ENCODE peak calls at places on chromosomes 7 and 10, in four cellular contexts. S is A549, B is WERI-Rb-1, N is thyroid gland. Y is an unnamed sample.

GRCh38 chr7:105877736-105878135 is 1.3 kb upstream of the ATXN7L1 start:
- DNase-seq in S (no peak), B (no peak), N (no peak), Y (no peak)

GRCh38 chr7:143012001-143012400 is 14.9 kb downstream of the OR9A2 start:
- DNase-seq in S (no peak), B (no peak), N (peak; percentile 17), Y (no peak)

GRCh38 chr10:116207180-116207579 is 65.8 kb downstream of the GFRA1 start:
- DNase-seq in S (no peak), B (no peak), N (no peak), Y (no peak)

GRCh38 chr7:158257001-158257400 is 330.6 kb downstream of the PTPRN2 start:
- DNase-seq in S (no peak), B (no peak), N (no peak), Y (no peak)

GRCh38 chr7:99340659-99341058 is 15.0 kb downstream of the ARPC1A start:
- DNase-seq in S (no peak), B (no peak), N (no peak), Y (no peak)

GRCh38 chr7:22333680-22334141 is 23.2 kb downstream of the RAPGEF5 start:
- DNase-seq in S (no peak), B (no peak), N (no peak), Y (no peak)

GRCh38 chr10:122475130-122475529 is 13.8 kb downstream of the HTRA1 start:
- DNase-seq in S (no peak), B (peak; percentile 41), N (peak; percentile 14), Y (no peak)

GRCh38 chr7:74337926-74338325 is 48.7 kb downstream of the CLIP2 start:
- DNase-seq in S (no peak), B (no peak), N (no peak), Y (no peak)

GRCh38 chr10:76559889-76560215 is 1077.8 kb downstream of the KCNMA1 start:
- DNase-seq in S (no peak), B (no peak), N (no peak), Y (no peak)

GRCh38 chr7:30858576-30858975 is 53.1 kb upstream of the AQP1 start:
- DNase-seq in S (no peak), B (no peak), N (no peak), Y (no peak)

GRCh38 chr7:33054261-33054964 is 8.2 kb downstream of the NT5C3A start:
- DNase-seq in S (no peak), B (no peak), N (no peak), Y (no peak)

GRCh38 chr10:125054664-125055273 is 105.6 kb downstream of the CTBP2 start:
- DNase-seq in S (no peak), B (no peak), N (no peak), Y (no peak)

GRCh38 chr7:96244244-96244991 is 77.5 kb downstream of the SLC25A13 start:
- DNase-seq in S (no peak), B (no peak), N (no peak), Y (no peak)

GRCh38 chr10:5616871-5617270 is 49.5 kb downstream of the ASB13 start:
- DNase-seq in S (no peak), B (no peak), N (no peak), Y (no peak)

GRCh38 chr10:113515521-113516045 is 37.3 kb upstream of the HABP2 start:
- DNase-seq in S (no peak), B (no peak), N (no peak), Y (no peak)

GRCh38 chr7:100127866-100128601 is 1.3 kb downstream of the MBLAC1 start:
- DNase-seq in S (no peak), B (peak; percentile 32), N (no peak), Y (no peak)

GRCh38 chr10:11533328-11533781 is 78.1 kb downstream of the USP6NL start:
- DNase-seq in S (peak; percentile 30), B (no peak), N (no peak), Y (no peak)

GRCh38 chr10:6009961-6010360 is 32.6 kb upstream of the IL15RA start:
- DNase-seq in S (no peak), B (no peak), N (no peak), Y (no peak)

GRCh38 chr10:101260764-101261341 is 31.6 kb upstream of the LBX1 start:
- DNase-seq in S (no peak), B (peak; percentile 71), N (no peak), Y (no peak)

GRCh38 chr10:113947138-113948011 is 92.9 kb downstream of the NHLRC2 start:
- DNase-seq in S (peak; percentile 23), B (no peak), N (no peak), Y (no peak)

GRCh38 chr10:17548162-17548561 is 69.0 kb downstream of the HACD1 start:
- DNase-seq in S (no peak), B (no peak), N (no peak), Y (no peak)

GRCh38 chr7:30202671-30203070 is 67.9 kb downstream of the MTURN start:
- DNase-seq in S (no peak), B (no peak), N (no peak), Y (no peak)

DNA sequence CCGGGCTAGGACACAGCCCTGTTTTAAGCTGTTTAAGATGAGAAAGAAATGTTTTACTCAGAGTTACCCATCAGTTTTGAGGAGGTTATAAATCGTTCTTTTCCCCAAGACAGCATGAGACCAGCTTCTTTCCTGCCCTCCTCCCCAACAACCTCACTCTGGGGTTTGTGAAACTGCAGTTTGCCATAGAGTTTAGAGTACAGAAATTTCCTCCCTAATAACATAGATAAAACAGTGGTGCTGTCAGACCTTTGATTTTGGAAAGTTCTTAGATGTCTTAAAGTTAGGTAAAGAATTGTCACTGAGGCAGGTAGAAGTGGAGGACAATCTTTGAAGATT is 165.0 kb downstream of the WNT2 start:
- DNase-seq in S (no peak), B (no peak), N (no peak), Y (no peak)
- H3K27ac ChIP-seq in S (no peak overlapping the region), B (no peak overlapping the region), N (no peak overlapping the region), Y (no peak overlapping the region)

GRCh38 chr7:82179311-82179710 is 264.3 kb downstream of the CACNA2D1 start:
- DNase-seq in S (no peak), B (no peak), N (no peak), Y (no peak)
- H3K27ac ChIP-seq in S (no peak overlapping the region), B (no peak overlapping the region), N (no peak overlapping the region), Y (no peak overlapping the region)

DNA sequence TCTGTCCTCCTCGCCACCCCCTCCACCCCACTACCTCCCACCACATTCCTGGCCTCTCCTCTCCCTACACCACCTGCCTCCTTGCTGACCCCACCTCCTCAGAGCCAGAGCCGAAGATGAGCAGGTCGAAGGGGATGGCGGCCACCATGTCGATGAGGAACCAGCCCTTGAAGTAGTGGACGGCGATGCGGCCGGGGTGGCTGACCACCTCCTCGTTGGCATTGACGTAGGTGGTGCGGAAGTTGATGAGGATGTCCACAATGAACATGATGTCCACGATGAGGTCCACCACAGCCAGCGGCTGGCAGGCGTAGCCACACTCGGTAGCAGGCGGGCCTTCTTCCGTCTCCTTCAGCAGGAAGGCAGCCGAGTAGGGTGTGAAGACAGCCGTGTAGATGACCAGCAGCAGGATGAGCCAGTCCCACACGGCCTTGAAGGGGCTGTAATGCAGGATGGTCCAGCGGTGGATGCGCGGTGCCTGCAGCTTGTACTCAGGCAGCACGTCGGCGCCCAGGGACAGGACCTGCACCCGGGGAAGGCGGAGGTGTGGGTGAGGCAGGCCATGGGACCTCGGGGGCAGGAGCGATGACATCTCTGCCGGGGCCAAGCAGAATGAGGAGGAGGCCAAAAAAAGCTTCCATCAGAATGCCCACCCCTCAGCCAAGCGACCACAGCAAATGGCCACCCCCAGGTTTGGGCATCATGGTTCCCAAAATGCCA is 25.6 kb downstream of the KCNH2 start:
- DNase-seq in S (no peak), B (no peak), N (no peak), Y (no peak)
- H3K27ac ChIP-seq in S (no peak overlapping the region), B (no peak overlapping the region), N (no peak overlapping the region), Y (no peak overlapping the region)

GRCh38 chr7:40502359-40502758 is 367.6 kb downstream of the SUGCT start:
- DNase-seq in S (no peak), B (no peak), N (no peak), Y (no peak)
- H3K27ac ChIP-seq in S (no peak overlapping the region), B (no peak overlapping the region), N (no peak overlapping the region), Y (no peak overlapping the region)

Y was measured in epithelial cell of prostate.